ENCODE peak calls at places on chromosome 2, in nine cellular contexts. C is esophagus squamous epithelium, K is HL-60, U is PC-9, R is A673, V is body of pancreas, P is heart left ventricle, B is RWPE1, Z is DND-41. J is an unnamed sample.

GRCh38 chr2:96963316-96963715 is 23.1 kb downstream of the FAM178B start:
- DNase-seq in C (no peak), K (no peak), U (no peak), R (no peak), V (no peak), P (no peak), B (no peak), Z (no peak), J (no peak)

GRCh38 chr2:213995400-213996105 is 415.3 kb upstream of the VWC2L start:
- DNase-seq in C (no peak), K (no peak), U (peak; percentile 99), R (no peak), V (no peak), P (no peak), B (peak; percentile 86), Z (no peak), J (no peak)

GRCh38 chr2:133712369-133712768 is 144.1 kb upstream of the NCKAP5 start:
- DNase-seq in C (no peak), K (no peak), U (no peak), R (no peak), V (no peak), P (no peak), B (no peak), Z (no peak), J (no peak)

GRCh38 chr2:85189606-85190270 is 56.5 kb downstream of the TCF7L1 start:
- DNase-seq in C (no peak), K (no peak), U (no peak), R (no peak), V (no peak), P (no peak), B (no peak), Z (no peak), J (no peak)

GRCh38 chr2:242060212-242060835 is 190.8 kb downstream of the RTP5 start:
- DNase-seq in C (no peak), K (no peak), U (no peak), R (peak; percentile 70), V (no peak), P (no peak), B (peak; percentile 44), Z (no peak), J (no peak)

GRCh38 chr2:240449764-240450531 is 14.5 kb downstream of the GPC1 start:
- DNase-seq in C (no peak), K (no peak), U (no peak), R (peak; percentile 18), V (no peak), P (peak; percentile 37), B (peak; percentile 90), Z (no peak), J (no peak)

GRCh38 chr2:176492583-176492982 is 223.3 kb downstream of the MTX2 start:
- DNase-seq in C (no peak), K (no peak), U (no peak), R (no peak), V (no peak), P (no peak), B (no peak), Z (no peak), J (no peak)

GRCh38 chr2:102103284-102103683 is 39.3 kb upstream of the IL1R1 start:
- DNase-seq in C (no peak), K (no peak), U (no peak), R (no peak), V (no peak), P (no peak), B (no peak), Z (no peak), J (no peak)

GRCh38 chr2:5365871-5366461 is 326.2 kb upstream of the SOX11 start:
- DNase-seq in C (no peak), K (peak; percentile 25), U (peak; percentile 38), R (peak; percentile 92), V (peak; percentile 55), P (peak; percentile 62), B (peak; percentile 27), Z (peak; percentile 41), J (peak; percentile 42)

GRCh38 chr2:131077182-131077846 is 15.9 kb downstream of the FAM168B start:
- DNase-seq in C (no peak), K (no peak), U (no peak), R (no peak), V (peak; percentile 50), P (no peak), B (no peak), Z (no peak), J (no peak)

GRCh38 chr2:30234180-30234971 is 3.0 kb downstream of the LBH start:
- DNase-seq in C (no peak), K (no peak), U (peak; percentile 95), R (no peak), V (peak; percentile 40), P (no peak), B (peak; percentile 59), Z (no peak), J (no peak)

GRCh38 chr2:177332041-177332991 is 60.3 kb upstream of the AGPS start:
- DNase-seq in C (no peak), K (peak; percentile 60), U (peak; percentile 58), R (peak; percentile 83), V (peak; percentile 51), P (peak; percentile 58), B (peak; percentile 41), Z (peak; percentile 75), J (peak; percentile 22)

GRCh38 chr2:204634564-204634963 is 89.3 kb downstream of the PARD3B start:
- DNase-seq in C (no peak), K (no peak), U (no peak), R (no peak), V (no peak), P (no peak), B (no peak), Z (no peak), J (no peak)

GRCh38 chr2:196592331-196592911 is 47.1 kb upstream of the CCDC150 start:
- DNase-seq in C (no peak), K (no peak), U (no peak), R (peak; percentile 43), V (peak; percentile 11), P (peak; percentile 32), B (peak; percentile 19), Z (peak; percentile 6), J (peak; percentile 24)

GRCh38 chr2:31434911-31435310 is 20.4 kb upstream of the XDH start:
- DNase-seq in C (no peak), K (no peak), U (no peak), R (no peak), V (no peak), P (no peak), B (peak; percentile 44), Z (no peak), J (no peak)

GRCh38 chr2:29273704-29274611 is 158.7 kb downstream of the CLIP4 start:
- DNase-seq in C (no peak), K (no peak), U (no peak), R (no peak), V (no peak), P (no peak), B (peak; percentile 24), Z (no peak), J (no peak)

GRCh38 chr2:109473006-109473380 is 140.8 kb downstream of the SEPTIN10 start:
- DNase-seq in C (no peak), K (no peak), U (no peak), R (peak; percentile 6), V (no peak), P (peak; percentile 18), B (no peak), Z (no peak), J (no peak)

GRCh38 chr2:120425014-120425413 is 79.1 kb downstream of the INHBB start:
- DNase-seq in C (no peak), K (no peak), U (no peak), R (no peak), V (no peak), P (no peak), B (no peak), Z (no peak), J (no peak)

GRCh38 chr2:239803102-239803763 is 221.9 kb downstream of the NDUFA10 start:
- DNase-seq in C (no peak), K (no peak), U (no peak), R (no peak), V (no peak), P (no peak), B (no peak), Z (no peak), J (no peak)

GRCh38 chr2:9094117-9094516 is 90.6 kb upstream of the MBOAT2 start:
- DNase-seq in C (no peak), K (no peak), U (no peak), R (no peak), V (no peak), P (no peak), B (no peak), Z (no peak), J (no peak)

GRCh38 chr2:224869601-224870000 is 153.4 kb upstream of the CCDC195 start:
- DNase-seq in C (no peak), K (no peak), U (no peak), R (no peak), V (no peak), P (no peak), B (peak; percentile 69), Z (no peak), J (no peak)

GRCh38 chr2:36626071-36626470 is 28.1 kb upstream of the FEZ2 start:
- DNase-seq in C (no peak), K (no peak), U (no peak), R (no peak), V (no peak), P (no peak), B (no peak), Z (no peak), J (no peak)

GRCh38 chr2:191637182-191638078 is 40.5 kb upstream of the NABP1 start:
- DNase-seq in C (no peak), K (no peak), U (peak; percentile 91), R (no peak), V (no peak), P (no peak), B (peak; percentile 57), Z (peak; percentile 62), J (no peak)
- H3K27ac ChIP-seq in C (peak overlapping the region; percentile 78), K (no peak overlapping the region), U (peak overlapping the region; percentile 100), R (no peak overlapping the region), V (no peak overlapping the region), P (no peak overlapping the region), B (no peak overlapping the region), Z (peak overlapping the region; percentile 85), J (peak overlapping the region; percentile 18)

GRCh38 chr2:159737292-159737916 is 25.1 kb downstream of the MARCHF7 start:
- DNase-seq in C (no peak), K (no peak), U (no peak), R (no peak), V (no peak), P (no peak), B (no peak), Z (no peak), J (no peak)
- H3K27ac ChIP-seq in C (no peak overlapping the region), K (no peak overlapping the region), U (no peak overlapping the region), R (no peak overlapping the region), V (no peak overlapping the region), P (no peak overlapping the region), B (peak overlapping the region; percentile 39), Z (no peak overlapping the region), J (peak overlapping the region; percentile 63)

GRCh38 chr2:27627963-27628766 is 647 bp downstream of the CCDC121 start:
- DNase-seq in C (no peak), K (peak; percentile 35), U (peak; percentile 97), R (peak; percentile 7), V (peak; percentile 16), P (peak; percentile 33), B (peak; percentile 86), Z (no peak), J (no peak)
- H3K27ac ChIP-seq in C (peak overlapping the region; percentile 91), K (peak overlapping the region; percentile 85), U (peak overlapping the region; percentile 86), R (peak overlapping the region; percentile 84), V (peak overlapping the region; percentile 71), P (peak overlapping the region; percentile 81), B (peak overlapping the region; percentile 94), Z (peak overlapping the region; percentile 86), J (peak overlapping the region; percentile 82)

GRCh38 chr2:27624943-27625342 is 3.9 kb downstream of the CCDC121 start:
- DNase-seq in C (no peak), K (no peak), U (no peak), R (no peak), V (no peak), P (no peak), B (no peak), Z (no peak), J (no peak)

GRCh38 chr2:27628767-27629709 is at the start of the genes CCDC121 and GPN1:
- DNase-seq in C (peak; percentile 70), K (peak; percentile 86), U (peak; percentile 91), R (peak; percentile 95), V (peak; percentile 79), P (peak; percentile 87), B (peak; percentile 92), Z (peak; percentile 96), J (peak; percentile 83)
- H3K27ac ChIP-seq in C (peak within 1 kb of the TSS; percentile 91), K (peak within 1 kb of the TSS; percentile 85), U (peak within 1 kb of the TSS; percentile 86), R (peak within 1 kb of the TSS; percentile 84), V (peak within 1 kb of the TSS; percentile 71), P (peak within 1 kb of the TSS; percentile 81), B (peak within 1 kb of the TSS; percentile 94), Z (peak within 1 kb of the TSS; percentile 86), J (peak within 1 kb of the TSS; percentile 82)

J was measured in left ventricle myocardium inferior.